ENCODE peak calls at places on chromosome 1, in nine cellular contexts. S is NCI-H1436; R is CD8-positive, alpha-beta T cell; I is lung microvascular endothelial cell; Y is aorta; U is AG09319; P is posterior cingulate gyrus; E is AG09309; M is uterus. N is an unnamed sample.

GRCh38 chr1:22884806-22885559 is 87.7 kb downstream of the LACTBL1 start:
- DNase-seq in S (no peak), R (peak), I (peak), Y (no peak), U (no peak), P (no peak), E (no peak), M (no peak), N (no peak)

GRCh38 chr1:179550753-179551682 is 24.7 kb downstream of the NPHS2 start:
- DNase-seq in S (peak), R (no peak), I (peak), Y (no peak), U (no peak), P (no peak), E (peak), M (no peak), N (no peak)

GRCh38 chr1:34407140-34407539 is 230.4 kb downstream of the C1orf94 start:
- DNase-seq in S (no peak), R (no peak), I (no peak), Y (no peak), U (no peak), P (no peak), E (peak), M (no peak), N (no peak)

GRCh38 chr1:35675773-35676172 is 34.4 kb upstream of the PSMB2 start:
- DNase-seq in S (no peak), R (no peak), I (no peak), Y (no peak), U (no peak), P (no peak), E (no peak), M (no peak), N (no peak)

GRCh38 chr1:86648255-86648654 is 56.1 kb upstream of the SH3GLB1 start:
- DNase-seq in S (peak), R (no peak), I (peak), Y (no peak), U (peak), P (no peak), E (peak), M (no peak), N (no peak)

GRCh38 chr1:226634156-226634588 is 85.6 kb downstream of the STUM start:
- DNase-seq in S (peak), R (peak), I (peak), Y (peak), U (peak), P (peak), E (no peak), M (peak), N (peak)

GRCh38 chr1:154846921-154847442 is 23.1 kb downstream of the KCNN3 start:
- DNase-seq in S (no peak), R (no peak), I (no peak), Y (no peak), U (no peak), P (peak), E (no peak), M (peak), N (no peak)

GRCh38 chr1:112359961-112360767 is 35.9 kb upstream of the CTTNBP2NL start:
- DNase-seq in S (no peak), R (no peak), I (peak), Y (peak), U (peak), P (peak), E (peak), M (peak), N (no peak)

GRCh38 chr1:109113787-109114568 is at the start of gene ELAPOR1:
- DNase-seq in S (peak), R (peak), I (peak), Y (peak), U (no peak), P (peak), E (no peak), M (no peak), N (peak)

GRCh38 chr1:35935436-35935835 is 4.5 kb downstream of the AGO3 start:
- DNase-seq in S (no peak), R (no peak), I (peak), Y (no peak), U (no peak), P (no peak), E (no peak), M (no peak), N (no peak)

GRCh38 chr1:55352801-55353180 is 137.6 kb upstream of the USP24 start:
- DNase-seq in S (no peak), R (no peak), I (no peak), Y (no peak), U (no peak), P (no peak), E (no peak), M (no peak), N (no peak)

GRCh38 chr1:231407537-231408396 is 14.3 kb downstream of the EGLN1 start:
- DNase-seq in S (no peak), R (no peak), I (peak), Y (no peak), U (no peak), P (no peak), E (no peak), M (no peak), N (no peak)

GRCh38 chr1:36884029-36884701 is 150.2 kb downstream of the GRIK3 start:
- DNase-seq in S (no peak), R (no peak), I (no peak), Y (no peak), U (no peak), P (no peak), E (no peak), M (no peak), N (no peak)

GRCh38 chr1:23651069-23651808 is 40.4 kb upstream of the RPL11 start:
- DNase-seq in S (no peak), R (no peak), I (peak), Y (peak), U (no peak), P (no peak), E (no peak), M (no peak), N (no peak)

N was measured in left lung.